ENCODE peak calls at places on chromosomes 5 and 9, in six cellular contexts. C, T, D, U, E and V are unnamed samples. For H3K4me1, the result is how much of the 10 kb centered on the place peaks cover.

GRCh38 chr5:147805030-147805454 is 22.5 kb upstream of the JAKMIP2 start:
- DNase-seq in U (peak), D (no peak), C (no peak), E (no peak), T (no peak), V (no peak)

GRCh38 chr5:61277781-61278180 is 54.3 kb upstream of the ZSWIM6 start:
- DNase-seq in U (no peak), D (no peak), E (no peak), C (no peak), T (no peak), V (no peak)

GRCh38 chr5:2887401-2888348 is 136.2 kb upstream of the IRX2 start:
- DNase-seq in C (no peak), D (peak), E (no peak), U (no peak), T (peak), V (no peak)

GRCh38 chr5:94072116-94072515 is 330.7 kb upstream of the POU5F2 start:
- DNase-seq in C (peak), D (no peak), E (no peak), U (no peak), T (no peak), V (no peak)

GRCh38 chr5:73160239-73160671 is 12.7 kb upstream of the TMEM174 start:
- DNase-seq in D (no peak), T (no peak), C (no peak), U (no peak), E (no peak), V (no peak)

GRCh38 chr5:168681556-168682183 is 102.5 kb upstream of the PANK3 start:
- DNase-seq in C (peak), T (no peak), E (no peak), D (peak), U (no peak), V (peak)

GRCh38 chr5:96037128-96037527 is 75.5 kb upstream of the ELL2 start:
- DNase-seq in T (no peak), U (no peak), D (no peak), E (no peak), C (peak), V (no peak)

GRCh38 chr5:80672140-80672736 is 17.5 kb upstream of the DHFR start:
- DNase-seq in T (peak), C (peak), D (peak), E (peak), U (peak), V (peak)

GRCh38 chr9:136784997-136785361 is 6.2 kb upstream of the TMEM141 start:
- DNase-seq in D (no peak), U (no peak), E (no peak), C (no peak), T (no peak), V (no peak)

GRCh38 chr9:4504250-4504649 is 14.0 kb downstream of the SLC1A1 start:
- DNase-seq in U (no peak), E (no peak), D (no peak), C (no peak), T (no peak), V (no peak)

GRCh38 chr9:83081846-83082245 is 18.9 kb upstream of the RASEF start:
- DNase-seq in E (no peak), U (no peak), T (no peak), C (no peak), D (no peak), V (no peak)

GRCh38 chr5:79851694-79852006 is 139.4 kb downstream of the MTX3 start:
- DNase-seq in E (no peak), C (no peak), D (no peak), T (no peak), U (no peak), V (no peak)

GRCh38 chr5:126826619-126827215 is 49.8 kb downstream of the LMNB1 start:
- DNase-seq in T (no peak), D (no peak), C (no peak), E (no peak), U (no peak), V (no peak)

GRCh38 chr5:123835421-123835820 is 323.4 kb downstream of the CSNK1G3 start:
- DNase-seq in U (no peak), E (no peak), T (no peak), C (no peak), D (no peak), V (no peak)

GRCh38 chr5:147168578-147169327 is 66.1 kb upstream of the STK32A start:
- DNase-seq in D (no peak), U (no peak), E (no peak), C (peak), T (no peak), V (no peak)

GRCh38 chr9:134491856-134492255 is 149.7 kb upstream of the COL5A1 start:
- DNase-seq in T (no peak), E (no peak), D (peak), C (no peak), U (no peak), V (no peak)

GRCh38 chr9:111375817-111376564 is 46.0 kb upstream of the OR2K2 start:
- DNase-seq in C (peak), D (no peak), E (no peak), T (no peak), U (no peak), V (no peak)

GRCh38 chr5:133365326-133365725 is 247.0 kb downstream of the FSTL4 start:
- DNase-seq in D (no peak), T (no peak), E (no peak), C (no peak), U (no peak), V (no peak)

GRCh38 chr5:61673007-61673735 is 341.1 kb downstream of the ZSWIM6 start:
- DNase-seq in T (peak), E (no peak), D (no peak), C (peak), U (no peak), V (no peak)

GRCh38 chr5:132257131-132258101 is at the start of gene PDLIM4:
- DNase-seq in D (peak), T (no peak), E (peak), U (peak), C (no peak), V (peak)

GRCh38 chr9:12185856-12186255 is 507.3 kb upstream of the TYRP1 start:
- DNase-seq in C (no peak), D (no peak), E (no peak), U (no peak), T (no peak), V (no peak)

GRCh38 chr5:169048568-169049125 is 252.3 kb downstream of the SLIT3 start:
- DNase-seq in D (no peak), U (no peak), T (no peak), C (no peak), E (no peak), V (no peak)

GRCh38 chr5:163880307-163880706 is 374.9 kb downstream of the MAT2B start:
- DNase-seq in U (no peak), C (peak), D (no peak), E (no peak), T (no peak), V (no peak)

GRCh38 chr5:152644316-152644715 is 239.2 kb upstream of the NMUR2 start:
- DNase-seq in U (no peak), T (no peak), E (no peak), D (no peak), C (no peak), V (no peak)

GRCh38 chr5:579211-579610 is 32.9 kb upstream of the CEP72 start:
- DNase-seq in U (no peak), D (no peak), T (peak), E (no peak), C (no peak), V (no peak)

GRCh38 chr5:38672059-38672791 is 115.8 kb upstream of the LIFR start:
- DNase-seq in U (no peak), D (no peak), C (peak), E (no peak), T (no peak), V (no peak)

GRCh38 chr9:76926324-76926731 is 20.4 kb upstream of the PRUNE2 start:
- DNase-seq in T (no peak), E (no peak), U (no peak), D (peak), C (peak), V (no peak)

GRCh38 chr9:34651876-34652602 is at the start of gene IL11RA:
- DNase-seq in C (peak), U (peak), T (peak), D (peak), E (peak), V (peak)

GRCh38 chr5:94040591-94041148 is 299.3 kb upstream of the POU5F2 start:
- DNase-seq in E (no peak), U (no peak), C (no peak), T (no peak), D (no peak), V (no peak)

GRCh38 chr5:83914662-83915418 is 194.2 kb upstream of the HAPLN1 start:
- DNase-seq in E (no peak), U (no peak), C (no peak), D (no peak), T (no peak), V (no peak)

GRCh38 chr5:94932259-94932658 is 313.8 kb downstream of the SLF1 start:
- DNase-seq in U (no peak), C (no peak), D (no peak), E (no peak), T (no peak), V (no peak)

GRCh38 chr5:169649486-169649885 is 12.4 kb downstream of the DOCK2 start:
- DNase-seq in C (no peak), E (no peak), T (no peak), D (no peak), U (no peak), V (no peak)

GRCh38 chr9:91039125-91039834 is 237.7 kb downstream of the SYK start:
- DNase-seq in C (no peak), T (no peak), U (no peak), E (no peak), D (no peak), V (no peak)

GRCh38 chr9:130305381-130305780 is 39.8 kb downstream of the HMCN2 start:
- DNase-seq in U (peak), D (no peak), T (no peak), E (no peak), C (no peak), V (no peak)

GRCh38 chr5:95959964-95960801 is 1.5 kb downstream of the ELL2 start:
- DNase-seq in C (peak), T (no peak), E (no peak), U (no peak), D (no peak), V (no peak)

GRCh38 chr5:94080390-94080789 is 339.0 kb upstream of the POU5F2 start:
- DNase-seq in D (no peak), C (no peak), U (no peak), E (no peak), T (no peak), V (no peak)

GRCh38 chr9:109887079-109887478 is 107.1 kb downstream of the PALM2AKAP2 start:
- DNase-seq in U (no peak), T (no peak), C (peak), D (no peak), E (no peak), V (no peak)

DNA sequence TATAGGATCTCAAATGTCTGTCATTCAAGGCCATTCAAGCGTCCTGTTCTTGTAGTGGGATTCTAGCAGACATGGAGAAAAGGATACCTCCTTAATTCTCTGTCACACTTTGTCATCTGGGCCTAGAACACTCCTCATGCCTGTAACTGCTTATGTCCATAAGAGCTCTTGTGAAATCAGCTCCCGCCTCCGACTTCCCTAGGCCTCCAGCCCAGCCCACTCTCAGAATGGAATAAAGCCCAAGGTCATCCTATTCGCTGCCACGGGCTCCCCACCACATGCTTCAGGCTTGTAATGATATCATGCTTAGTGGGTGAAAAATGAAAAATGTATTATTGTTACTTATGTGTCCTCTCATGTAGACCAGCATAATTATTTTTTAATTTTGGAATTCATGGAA is 632.5 kb downstream of the ISL1 start:
- DNase-seq in U (no peak), C (no peak), D (no peak), E (no peak), T (no peak), V (no peak)
- H3K4me1 ChIP-seq in U (under half), C (under half), D (under half), E (under half), T (under half), V (under half)

GRCh38 chr5:56829137-56829536 is 13.8 kb downstream of the MAP3K1 start:
- DNase-seq in T (no peak), C (peak), U (no peak), E (no peak), D (no peak), V (no peak)
- H3K4me3 ChIP-seq in T (no peak), C (no peak), U (no peak), E (no peak), D (no peak), V (no peak)

GRCh38 chr5:54361683-54362411 is 51.5 kb upstream of the ARL15 start:
- DNase-seq in D (no peak), U (no peak), C (no peak), E (peak), T (peak), V (peak)
- H3K4me1 ChIP-seq in D (under half), U (under half), C (under half), E (under half), T (under half), V (under half)

GRCh38 chr9:127946728-127947127 is 9.1 kb upstream of the DPM2 start:
- DNase-seq in D (no peak), E (no peak), U (no peak), T (no peak), C (no peak), V (no peak)

GRCh38 chr9:127953768-127954505 is 16.3 kb upstream of the DPM2 start:
- DNase-seq in T (no peak), E (no peak), C (no peak), U (no peak), D (no peak), V (no peak)

GRCh38 chr9:127950513-127951210 is 13.0 kb upstream of the DPM2 start:
- DNase-seq in D (no peak), T (no peak), C (no peak), E (peak), U (no peak), V (no peak)

GRCh38 chr9:127947841-127948710 is 10.4 kb upstream of the DPM2 start:
- DNase-seq in C (no peak), U (no peak), E (no peak), T (no peak), D (no peak), V (no peak)

DNA sequence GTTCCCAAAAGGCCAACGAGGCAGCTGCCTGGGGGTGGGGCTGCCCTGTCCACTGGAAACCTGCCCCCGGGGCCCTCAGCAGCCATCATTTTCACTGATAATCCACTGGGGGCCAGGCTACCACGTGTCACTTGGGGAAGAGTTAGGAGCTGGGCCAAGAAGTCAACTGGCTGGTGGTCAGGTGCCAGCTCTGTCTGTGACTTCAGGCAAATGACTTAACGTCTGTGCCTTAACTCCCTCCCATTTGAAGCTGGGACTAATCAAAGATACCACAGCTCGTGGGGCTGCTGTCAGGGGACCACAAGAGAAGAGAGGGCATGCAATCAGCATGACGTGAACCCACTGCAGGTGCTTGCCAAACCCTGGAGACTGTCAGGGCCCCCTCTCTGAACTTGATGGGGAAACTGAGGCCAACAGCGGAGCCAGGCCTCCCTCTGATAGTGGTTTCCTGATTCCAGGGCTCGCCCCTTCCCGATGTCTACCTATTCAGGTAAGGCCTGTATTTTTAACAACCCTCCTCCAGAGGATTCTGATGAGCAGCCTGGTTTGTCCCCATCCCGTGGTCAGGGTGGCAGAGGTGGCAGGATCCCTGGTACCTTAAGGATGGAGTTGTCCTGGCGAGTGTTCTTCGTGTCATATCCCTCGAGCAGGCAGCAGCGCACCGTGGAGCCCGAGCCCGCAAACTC is 12.3 kb upstream of the DPM2 start:
- DNase-seq in T (no peak), E (no peak), C (no peak), D (no peak), U (no peak), V (no peak)
- H3K4me3 ChIP-seq in T (no peak), E (no peak), C (no peak), D (no peak), U (no peak), V (no peak)

GRCh38 chr5:142326480-142326938 is 1.7 kb upstream of the SPRY4 start:
- DNase-seq in E (no peak), C (no peak), D (no peak), U (no peak), T (no peak), V (no peak)
- H3K4me1 ChIP-seq in E (under half), C (under half), D (under half), U (under half), T (under half), V (under half)

GRCh38 chr9:105063665-105064247 is 135.8 kb upstream of the ABCA1 start:
- DNase-seq in U (no peak), T (no peak), E (no peak), D (peak), C (peak), V (peak)

GRCh38 chr9:105062222-105062850 is 134.4 kb upstream of the ABCA1 start:
- DNase-seq in E (no peak), D (no peak), C (no peak), T (no peak), U (no peak), V (no peak)

GRCh38 chr9:105066265-105066865 is 138.4 kb upstream of the ABCA1 start:
- DNase-seq in C (no peak), D (peak), E (no peak), U (no peak), T (no peak), V (no peak)

GRCh38 chr9:105065119-105066088 is 137.4 kb upstream of the ABCA1 start:
- DNase-seq in E (no peak), T (peak), U (no peak), C (no peak), D (no peak), V (no peak)

DNA sequence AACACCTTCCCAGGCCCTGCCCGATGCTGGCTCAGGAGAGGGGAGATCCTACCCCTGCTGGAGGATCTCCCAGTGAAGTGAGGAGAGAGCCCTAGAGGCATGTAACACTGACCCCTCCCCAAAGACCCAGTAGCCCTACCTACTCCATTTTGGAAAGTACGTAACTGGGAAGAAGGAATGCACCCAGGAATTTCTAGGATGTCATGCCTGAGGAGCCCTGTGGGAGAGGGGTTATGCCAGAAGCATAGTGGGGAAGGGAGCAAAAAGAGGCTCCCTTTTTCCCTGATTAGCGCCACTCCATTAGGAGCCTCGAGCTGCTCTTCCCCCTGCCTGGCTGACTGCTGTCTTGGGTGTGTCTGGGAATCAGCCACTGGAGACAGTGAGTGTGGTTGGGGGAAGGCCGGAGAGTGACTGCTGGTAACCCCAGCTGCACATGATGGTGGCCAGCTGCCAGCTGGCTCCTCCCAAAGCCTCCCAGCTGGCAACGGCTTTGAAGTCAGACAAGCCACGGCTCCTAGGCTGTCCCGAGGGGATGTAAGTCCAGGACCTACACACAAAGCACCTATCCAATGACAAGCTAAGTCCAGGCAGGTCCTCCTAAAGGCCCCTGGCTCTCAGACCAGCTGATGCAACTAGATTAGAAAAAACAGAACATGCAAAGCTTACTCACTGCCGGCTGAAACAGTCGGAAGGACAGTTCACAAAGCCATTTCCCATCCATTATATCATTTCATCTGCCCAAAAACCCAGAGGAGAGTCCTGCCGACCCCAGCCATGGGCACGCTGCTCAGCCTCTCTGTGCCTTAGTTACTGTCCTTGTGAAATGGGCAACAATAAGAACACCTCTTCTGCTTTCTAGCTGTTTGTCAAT is 136.5 kb upstream of the ABCA1 start:
- DNase-seq in D (peak), T (peak), C (peak), E (peak), U (peak), V (peak)
- H3K4me3 ChIP-seq in D (no peak), T (peak), C (no peak), E (peak), U (peak), V (no peak)

GRCh38 chr5:34685485-34686197 is 29.5 kb downstream of the RAI14 start:
- DNase-seq in C (peak), E (no peak), U (no peak), T (no peak), D (no peak), V (no peak)
- H3K4me1 ChIP-seq in C (under half), E (under half), U (under half), T (under half), D (under half), V (under half)